ENCODE peak calls at places on chromosomes 4 and X, in eight cellular contexts. L is stimulated activated CD4-positive, alpha-beta T cell treated with anti-CD3 and anti-CD28 coated beads, Interleukin-15, amount 100 ng/mL, for 24 hours; W is activated naive CD8-positive, alpha-beta T cell treated with anti-CD3 and anti-CD28 coated beads for 36 hours; V is KG1; I is NCI-H69; M is activated CD4-positive, alpha-beta T cell treated with anti-CD3 and anti-CD28 coated beads for 24 hours; D is stromal cell of bone marrow; N is brain microvascular endothelial cell. E is an unnamed sample.
A peak's percentile ranks its signal among the peaks of the same experiment; 100 is the strongest.

GRCh38 chr4:47065099-47065498 is 33.7 kb downstream of the GABRB1 start:
- DNase-seq in M (no peak), D (peak; percentile 28), V (no peak), W (no peak), I (no peak), N (no peak), L (no peak), E (no peak)

GRCh38 chr4:110533940-110534339 is 58.0 kb downstream of the ENPEP start:
- DNase-seq in W (no peak), N (peak; percentile 97), I (peak; percentile 20), L (no peak), D (peak; percentile 91), V (no peak), M (no peak), E (no peak)

GRCh38 chr4:127140306-127140705 is 492.5 kb upstream of the INTU start:
- DNase-seq in N (no peak), D (no peak), V (no peak), I (peak; percentile 85), L (no peak), M (no peak), W (no peak), E (no peak)

GRCh38 chrX:34300871-34301270 is 168.8 kb upstream of the FAM47A start:
- DNase-seq in I (peak; percentile 37), M (peak; percentile 4), D (peak; percentile 7), L (peak; percentile 21), W (no peak), N (peak; percentile 53), V (no peak), E (no peak)

GRCh38 chr4:159278399-159278798 is 175.5 kb downstream of the RAPGEF2 start:
- DNase-seq in L (no peak), N (no peak), W (no peak), D (no peak), M (no peak), I (no peak), V (no peak), E (no peak)

GRCh38 chrX:136146614-136147319 is 566 bp upstream of the FHL1 start:
- DNase-seq in L (peak; percentile 42), V (no peak), D (no peak), I (peak; percentile 64), M (peak; percentile 1), N (no peak), W (peak; percentile 12), E (no peak)

GRCh38 chr4:152735302-152735917 is 44.1 kb downstream of the TIGD4 start:
- DNase-seq in V (no peak), M (no peak), I (peak; percentile 55), N (no peak), D (no peak), L (no peak), W (no peak), E (no peak)

GRCh38 chr4:174274436-174274835 is 9.0 kb downstream of the FBXO8 start:
- DNase-seq in W (no peak), D (no peak), N (no peak), L (no peak), V (no peak), M (no peak), I (peak; percentile 23), E (no peak)

GRCh38 chrX:48700951-48701653 is 4.6 kb downstream of the SUV39H1 start:
- DNase-seq in W (no peak), V (no peak), N (no peak), L (no peak), I (no peak), D (no peak), M (no peak), E (no peak)

GRCh38 chr4:118032691-118033090 is 1.6 kb upstream of the NDST3 start:
- DNase-seq in M (no peak), I (peak; percentile 48), N (no peak), D (no peak), V (no peak), L (no peak), W (no peak), E (no peak)

GRCh38 chr4:152308925-152309324 is 227.0 kb downstream of the FBXW7 start:
- DNase-seq in V (no peak), L (no peak), M (no peak), D (no peak), I (peak; percentile 78), N (no peak), W (no peak), E (no peak)

GRCh38 chrX:133475953-133476352 is 60.7 kb upstream of the GPC4 start:
- DNase-seq in D (peak; percentile 28), W (no peak), N (no peak), V (no peak), M (no peak), L (no peak), I (no peak), E (no peak)